ENCODE peak calls at places on chromosomes 4 and X, in seven cellular contexts. Y is H1, O is K562, J is SK-N-SH, U is GM12891, E is HepG2, H is GM12878. C is an unnamed sample.

GRCh38 chr4:8647626-8648025 is 55.1 kb downstream of the CPZ start:
- DNase-seq in Y (peak), O (no peak), J (no peak), U (no peak), E (no peak), H (no peak), C (no peak)

GRCh38 chr4:155572106-155572703 is 94.4 kb upstream of the GUCY1A1 start:
- DNase-seq in Y (no peak), O (no peak), J (no peak), U (no peak), E (no peak), H (no peak), C (no peak)

GRCh38 chr4:134691915-134692314 is 490.3 kb upstream of the PABPC4L start:
- DNase-seq in Y (no peak), O (no peak), J (no peak), U (no peak), E (no peak), H (no peak), C (no peak)

GRCh38 chr4:147853706-147854105 is 121.8 kb downstream of the ARHGAP10 start:
- DNase-seq in Y (no peak), O (no peak), J (peak), U (no peak), E (no peak), H (no peak), C (no peak)

GRCh38 chr4:7295917-7296660 is 103.8 kb downstream of the SORCS2 start:
- DNase-seq in Y (peak), O (peak), J (peak), U (peak), E (no peak), H (no peak), C (no peak)

GRCh38 chr4:88817740-88818139 is 120.1 kb upstream of the NAP1L5 start:
- DNase-seq in Y (no peak), O (no peak), J (no peak), U (no peak), E (no peak), H (no peak), C (no peak)

GRCh38 chr4:68466185-68466584 is 18.9 kb downstream of the TMPRSS11E start:
- DNase-seq in Y (no peak), O (no peak), J (no peak), U (no peak), E (no peak), H (no peak), C (no peak)

GRCh38 chr4:88382621-88383020 is 4.0 kb downstream of the HERC6 start:
- DNase-seq in Y (no peak), O (no peak), J (no peak), U (no peak), E (no peak), H (peak), C (no peak)

GRCh38 chr4:186823989-186824388 is 100.3 kb upstream of the FAT1 start:
- DNase-seq in Y (no peak), O (peak), J (no peak), U (no peak), E (peak), H (no peak), C (no peak)

GRCh38 chr4:173685761-173686260 is 155.8 kb upstream of the HAND2 start:
- DNase-seq in Y (no peak), O (no peak), J (no peak), U (no peak), E (no peak), H (no peak), C (no peak)

GRCh38 chrX:12771445-12772069 is 19.7 kb upstream of the PRPS2 start:
- DNase-seq in Y (peak), O (peak), J (peak), U (peak), E (no peak), H (peak), C (peak)

GRCh38 chrX:151899622-151900021 is 13.1 kb upstream of the MAGEA4 start:
- DNase-seq in Y (no peak), O (no peak), J (no peak), U (no peak), E (no peak), H (no peak), C (no peak)

GRCh38 chrX:53128097-53128749 is 34.3 kb downstream of the KANTR start:
- DNase-seq in Y (no peak), O (no peak), J (no peak), U (no peak), E (no peak), H (no peak), C (no peak)

GRCh38 chrX:45592067-45592466 is 391.4 kb upstream of the DIPK2B start:
- DNase-seq in Y (no peak), O (no peak), J (no peak), U (no peak), E (no peak), H (no peak), C (no peak)

GRCh38 chr4:137934921-137935320 is 307.2 kb downstream of the SLC7A11 start:
- DNase-seq in Y (no peak), O (no peak), J (no peak), U (no peak), E (no peak), H (no peak), C (no peak)

GRCh38 chr4:15482842-15483241 is 13.2 kb downstream of the CC2D2A start:
- DNase-seq in Y (no peak), O (no peak), J (no peak), U (no peak), E (no peak), H (no peak), C (no peak)

GRCh38 chr4:3337811-3338210 is 45.0 kb downstream of the RGS12 start:
- DNase-seq in Y (no peak), O (no peak), J (no peak), U (no peak), E (no peak), H (no peak), C (no peak)

GRCh38 chr4:52100062-52100461 is 49.0 kb downstream of the SPATA18 start:
- DNase-seq in Y (no peak), O (no peak), J (no peak), U (no peak), E (no peak), H (no peak), C (no peak)

GRCh38 chr4:38078590-38079381 is 118.6 kb downstream of the PTTG2 start:
- DNase-seq in Y (no peak), O (no peak), J (no peak), U (no peak), E (peak), H (no peak), C (no peak)

GRCh38 chr4:149884046-149884445 is 68.4 kb upstream of the IQCM start:
- DNase-seq in Y (no peak), O (no peak), J (no peak), U (no peak), E (no peak), H (no peak), C (no peak)

GRCh38 chr4:179867300-179867878 is 2375.8 kb upstream of the TENM3 start:
- DNase-seq in Y (peak), O (peak), J (peak), U (peak), E (peak), H (peak), C (peak)

GRCh38 chr4:16083217-16084191 is at the start of gene PROM1:
- DNase-seq in Y (peak), O (no peak), J (peak), U (no peak), E (peak), H (no peak), C (peak)

GRCh38 chr4:181938641-181939040 is 304.6 kb upstream of the TENM3 start:
- DNase-seq in Y (no peak), O (no peak), J (no peak), U (no peak), E (no peak), H (no peak), C (no peak)

GRCh38 chrX:21131786-21132185 is 242.4 kb upstream of the CNKSR2 start:
- DNase-seq in Y (no peak), O (no peak), J (no peak), U (no peak), E (no peak), H (no peak), C (no peak)

GRCh38 chrX:39150621-39151020 is 349.4 kb downstream of the MID1IP1 start:
- DNase-seq in Y (no peak), O (no peak), J (no peak), U (no peak), E (no peak), H (no peak), C (no peak)

GRCh38 chrX:75522565-75523411 is at the start of gene ZDHHC15:
- DNase-seq in Y (peak), O (no peak), J (peak), U (no peak), E (no peak), H (peak), C (no peak)

GRCh38 chr4:87543835-87544461 is 14.8 kb upstream of the SPARCL1 start:
- DNase-seq in Y (no peak), O (peak), J (peak), U (no peak), E (peak), H (no peak), C (no peak)

GRCh38 chr4:158775091-158775651 is 6.3 kb downstream of the FNIP2 start:
- DNase-seq in Y (no peak), O (no peak), J (no peak), U (no peak), E (no peak), H (no peak), C (no peak)

GRCh38 chr4:48490012-48490679 is at the start of gene ZAR1:
- DNase-seq in Y (no peak), O (no peak), J (no peak), U (peak), E (no peak), H (no peak), C (peak)

GRCh38 chrX:150694738-150695410 is 1.7 kb downstream of the MTMR1 start:
- DNase-seq in Y (no peak), O (peak), J (no peak), U (no peak), E (no peak), H (no peak), C (no peak)

GRCh38 chrX:39667746-39668507 is 429.8 kb downstream of the BCOR start:
- DNase-seq in Y (no peak), O (no peak), J (no peak), U (no peak), E (no peak), H (no peak), C (no peak)

GRCh38 chr4:78214078-78214477 is 157.0 kb downstream of the FRAS1 start:
- DNase-seq in Y (no peak), O (no peak), J (no peak), U (no peak), E (no peak), H (no peak), C (no peak)

DNA sequence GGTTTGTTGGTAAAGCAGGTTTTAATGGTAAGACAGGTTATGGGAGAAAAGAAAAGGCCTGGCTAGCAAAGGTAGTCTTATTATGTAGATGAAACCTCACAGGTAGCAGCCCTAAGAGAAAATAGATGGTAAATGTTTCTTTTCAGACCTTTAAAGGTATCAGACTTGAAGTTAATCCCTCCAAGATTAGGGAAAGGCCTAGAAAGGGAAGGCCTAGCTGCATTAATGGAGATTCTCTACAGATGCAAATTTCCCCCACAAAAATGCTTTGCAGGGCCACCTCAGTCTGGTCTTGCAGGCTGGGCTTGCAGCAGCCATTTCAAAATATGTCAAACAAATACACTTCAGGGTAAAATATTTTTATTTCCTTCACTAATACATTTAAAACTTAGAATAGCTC is 1410.6 kb downstream of the RPA4 start:
- DNase-seq in Y (no peak), O (no peak), J (no peak), U (no peak), E (no peak), H (no peak), C (no peak)
- TF ChIP-seq TAF1 in Y (no peak), O (no peak), J (no peak), U (no peak), E (no peak), H (no peak), C (no peak)

GRCh38 chr4:40562208-40562607 is 67.5 kb downstream of the RBM47 start:
- DNase-seq in Y (no peak), O (no peak), J (no peak), U (no peak), E (no peak), H (no peak), C (no peak)
- TF ChIP-seq POLR2AphosphoS5 in Y (no peak), O (no peak), J (no peak), U (no peak), E (no peak), H (no peak), C (no peak)

GRCh38 chr4:109730294-109731051 is 603 bp upstream of the PLA2G12A start:
- DNase-seq in Y (peak), O (peak), J (peak), U (no peak), E (no peak), H (peak), C (no peak)
- TF ChIP-seq TAF1 in Y (peak), O (no peak), J (no peak), U (no peak), E (no peak), H (no peak), C (no peak)

DNA sequence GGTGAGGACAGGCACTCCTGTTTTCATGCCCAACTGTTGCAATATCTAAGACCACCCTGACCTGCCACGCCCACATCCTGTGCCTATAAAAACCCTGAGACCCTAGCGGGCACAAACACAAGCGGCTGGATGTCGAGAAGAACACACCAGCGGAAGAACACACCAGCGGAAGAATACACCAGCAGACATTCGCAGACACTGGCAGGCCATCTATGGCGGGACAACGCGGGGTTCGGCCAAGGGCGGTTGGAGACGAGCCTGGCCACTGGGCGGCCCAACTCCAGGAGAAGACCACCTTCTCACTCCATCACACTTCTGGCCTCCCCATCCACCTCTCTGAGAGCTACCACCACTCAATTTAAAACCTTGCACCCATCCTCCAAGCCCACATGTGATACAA is 361.4 kb downstream of the FAT4 start:
- DNase-seq in Y (no peak), O (no peak), J (no peak), U (no peak), E (no peak), H (no peak), C (no peak)
- TF ChIP-seq POLR2AphosphoS5 in Y (no peak), O (no peak), J (no peak), U (no peak), E (no peak), H (no peak), C (no peak)

GRCh38 chr4:25029479-25030282 is 1.1 kb downstream of the LGI2 start:
- DNase-seq in Y (peak), O (no peak), J (peak), U (no peak), E (no peak), H (no peak), C (no peak)
- TF ChIP-seq TAF1 in Y (no peak), O (no peak), J (no peak), U (no peak), E (no peak), H (no peak), C (no peak)

GRCh38 chrX:107628662-107629532 is 587 bp downstream of the PRPS1 start:
- DNase-seq in Y (peak), O (peak), J (peak), U (peak), E (peak), H (no peak), C (peak)
- TF ChIP-seq POLR2AphosphoS5 in Y (no peak), O (no peak), J (no peak), U (no peak), E (no peak), H (no peak), C (no peak)

DNA sequence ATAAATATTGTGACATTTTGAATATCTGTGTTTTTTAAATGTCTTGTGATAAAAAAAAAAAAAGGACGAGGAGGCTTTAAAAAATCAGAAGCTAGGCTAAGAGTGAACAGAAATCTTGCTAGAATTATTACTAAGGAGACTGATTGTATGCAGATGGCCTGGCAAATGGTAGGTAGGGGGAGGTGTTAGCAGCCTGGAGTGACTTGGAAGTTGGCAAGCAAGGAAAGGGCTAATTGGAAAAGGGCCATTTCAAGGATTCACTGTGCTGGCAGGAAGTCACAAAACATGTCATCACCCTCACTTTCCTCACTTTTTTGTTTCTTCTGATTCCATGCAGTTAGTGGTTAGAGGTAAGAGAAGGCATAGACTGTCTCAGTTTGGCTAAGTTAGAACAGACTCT is 646.3 kb upstream of the ACTRT1 start:
- DNase-seq in Y (no peak), O (no peak), J (no peak), U (no peak), E (no peak), H (no peak), C (no peak)
- TF ChIP-seq TAF1 in Y (no peak), O (no peak), J (no peak), U (no peak), E (no peak), H (no peak), C (no peak)

DNA sequence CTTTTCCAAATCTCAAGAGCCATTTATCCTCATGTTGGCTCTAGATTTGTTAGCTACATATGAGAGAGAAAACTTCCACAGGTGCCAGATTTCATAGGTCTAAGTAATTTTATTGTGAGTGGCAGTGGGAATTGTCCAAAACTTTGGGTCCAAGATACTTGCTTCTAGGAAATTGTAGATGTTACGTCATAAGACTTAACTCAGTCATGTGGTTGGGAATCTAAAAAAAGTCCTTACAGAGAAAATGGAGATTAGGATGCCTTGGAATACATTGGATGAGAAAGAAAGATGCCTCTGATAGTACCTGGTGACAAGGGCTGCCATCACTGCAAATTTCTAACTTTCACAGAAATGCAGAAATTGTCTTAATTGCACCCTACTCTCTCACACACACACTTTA is 506.5 kb downstream of the C4orf33 start:
- DNase-seq in Y (no peak), O (no peak), J (no peak), U (no peak), E (no peak), H (no peak), C (no peak)
- TF ChIP-seq POLR2AphosphoS5 in Y (no peak), O (no peak), J (no peak), U (no peak), E (no peak), H (no peak), C (no peak)